ENCODE peak calls at places on chromosome 19, in five cellular contexts. Z is A549, K is GM12878, G is IMR-90, P is SK-N-SH. W is an unnamed sample.

GRCh38 chr19:5288347-5288739 is 52.3 kb downstream of the PTPRS start:
- DNase-seq in Z (no peak), G (no peak), P (peak), K (no peak), W (no peak)

GRCh38 chr19:2260341-2260751 is 4.1 kb upstream of the JSRP1 start:
- DNase-seq in K (no peak), G (no peak), Z (no peak), P (no peak), W (no peak)

GRCh38 chr19:35355851-35356460 is 2.3 kb upstream of the FFAR3 start:
- DNase-seq in P (no peak), Z (no peak), K (no peak), G (no peak), W (no peak)

GRCh38 chr19:44762033-44762432 is 13.5 kb downstream of the BCL3 start:
- DNase-seq in K (no peak), P (no peak), Z (peak), G (no peak), W (no peak)

GRCh38 chr19:43623889-43624670 is 4.7 kb upstream of the ZNF428 start:
- DNase-seq in G (no peak), P (peak), K (no peak), Z (no peak), W (peak)

GRCh38 chr19:45955905-45956608 is 17.6 kb downstream of the NOVA2 start:
- DNase-seq in Z (peak), P (peak), K (no peak), G (peak), W (no peak)

GRCh38 chr19:3687774-3688706 is 12.2 kb downstream of the PIP5K1C start:
- DNase-seq in P (no peak), K (no peak), G (no peak), Z (no peak), W (no peak)

GRCh38 chr19:36973021-36973843 is 57.1 kb downstream of the ZNF568 start:
- DNase-seq in G (peak), P (peak), K (peak), Z (no peak), W (peak)

GRCh38 chr19:15297416-15298224 is 34.7 kb downstream of the BRD4 start:
- DNase-seq in G (peak), P (no peak), Z (peak), K (no peak), W (peak)

GRCh38 chr19:15288146-15288963 is 44.0 kb downstream of the BRD4 start:
- DNase-seq in K (no peak), Z (no peak), G (peak), P (peak), W (no peak)

GRCh38 chr19:13983213-13983889 is 22.8 kb downstream of the RFX1 start:
- DNase-seq in G (no peak), K (no peak), P (no peak), Z (no peak), W (no peak)

GRCh38 chr19:46197314-46198070 is 32.0 kb upstream of the IGFL1 start:
- DNase-seq in P (no peak), Z (no peak), K (no peak), G (no peak), W (no peak)

GRCh38 chr19:18975864-18976263 is 34.8 kb upstream of the HOMER3 start:
- DNase-seq in P (no peak), Z (no peak), K (no peak), G (no peak), W (no peak)

GRCh38 chr19:18975011-18975410 is 34.0 kb upstream of the HOMER3 start:
- DNase-seq in Z (no peak), P (no peak), K (no peak), G (peak), W (no peak)

GRCh38 chr19:18969953-18970659 is 29.1 kb upstream of the HOMER3 start:
- DNase-seq in G (no peak), P (no peak), K (no peak), Z (peak), W (no peak)

GRCh38 chr19:18972851-18973250 is 31.8 kb upstream of the HOMER3 start:
- DNase-seq in K (no peak), G (no peak), Z (no peak), P (no peak), W (no peak)

DNA sequence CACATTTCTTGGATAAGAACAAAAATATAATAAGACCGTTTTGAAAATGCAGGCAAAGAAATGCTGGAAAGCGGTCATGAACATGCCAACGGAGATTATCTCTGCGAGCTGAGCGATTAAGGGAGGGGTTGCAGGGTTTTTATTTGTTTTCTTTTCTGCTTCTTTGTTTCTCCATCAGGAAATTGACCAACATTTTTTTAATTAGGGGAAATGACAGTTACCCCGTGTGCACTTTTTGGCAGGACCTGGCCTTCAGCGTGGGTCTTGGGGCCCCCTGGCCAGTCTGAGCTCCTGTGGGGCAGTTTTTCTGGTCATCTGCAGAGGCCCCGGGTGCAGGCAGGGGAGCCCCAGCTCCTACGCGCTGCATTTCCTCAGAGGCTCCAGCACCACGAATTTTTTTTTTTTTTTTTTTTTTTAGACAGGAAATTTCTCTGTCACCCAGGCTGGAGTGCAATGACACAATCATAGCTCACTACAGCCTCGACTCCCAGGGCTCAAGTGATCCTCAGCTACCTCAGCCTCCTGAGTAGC is 31.3 kb upstream of the HOMER3 start:
- DNase-seq in G (peak), Z (no peak), K (no peak), P (no peak), W (no peak)
- TF ChIP-seq RCOR1 in G (no peak), Z (no peak), K (no peak), P (no peak), W (no peak)

DNA sequence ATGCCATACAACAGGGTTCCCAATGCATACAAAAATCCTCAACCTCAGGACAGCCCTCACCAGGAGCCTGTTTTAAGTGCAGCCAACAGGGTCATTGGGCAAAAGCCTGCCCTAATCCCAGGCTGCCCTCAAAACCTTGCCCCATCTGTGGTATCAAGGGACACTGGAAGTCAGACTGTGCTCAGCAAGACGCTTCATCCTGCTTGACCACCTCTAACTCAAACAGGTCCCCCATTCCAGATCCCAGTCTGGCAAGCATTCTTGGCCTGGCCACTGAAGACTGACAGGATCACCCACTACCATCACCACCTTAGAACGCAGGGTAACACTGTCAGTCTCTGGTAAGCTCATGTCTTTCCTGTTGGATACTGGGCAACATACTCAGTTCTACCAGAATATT is 15.0 kb upstream of the ZSCAN4 start:
- DNase-seq in K (no peak), G (no peak), P (no peak), Z (no peak), W (no peak)
- TF ChIP-seq RCOR1 in K (no peak), G (no peak), P (no peak), Z (no peak), W (no peak)

GRCh38 chr19:48745208-48745995 is 1.3 kb downstream of the IZUMO1 start:
- DNase-seq in P (peak), G (peak), K (no peak), Z (peak), W (peak)
- TF ChIP-seq RCOR1 in P (no peak), G (no peak), K (no peak), Z (no peak), W (no peak)

DNA sequence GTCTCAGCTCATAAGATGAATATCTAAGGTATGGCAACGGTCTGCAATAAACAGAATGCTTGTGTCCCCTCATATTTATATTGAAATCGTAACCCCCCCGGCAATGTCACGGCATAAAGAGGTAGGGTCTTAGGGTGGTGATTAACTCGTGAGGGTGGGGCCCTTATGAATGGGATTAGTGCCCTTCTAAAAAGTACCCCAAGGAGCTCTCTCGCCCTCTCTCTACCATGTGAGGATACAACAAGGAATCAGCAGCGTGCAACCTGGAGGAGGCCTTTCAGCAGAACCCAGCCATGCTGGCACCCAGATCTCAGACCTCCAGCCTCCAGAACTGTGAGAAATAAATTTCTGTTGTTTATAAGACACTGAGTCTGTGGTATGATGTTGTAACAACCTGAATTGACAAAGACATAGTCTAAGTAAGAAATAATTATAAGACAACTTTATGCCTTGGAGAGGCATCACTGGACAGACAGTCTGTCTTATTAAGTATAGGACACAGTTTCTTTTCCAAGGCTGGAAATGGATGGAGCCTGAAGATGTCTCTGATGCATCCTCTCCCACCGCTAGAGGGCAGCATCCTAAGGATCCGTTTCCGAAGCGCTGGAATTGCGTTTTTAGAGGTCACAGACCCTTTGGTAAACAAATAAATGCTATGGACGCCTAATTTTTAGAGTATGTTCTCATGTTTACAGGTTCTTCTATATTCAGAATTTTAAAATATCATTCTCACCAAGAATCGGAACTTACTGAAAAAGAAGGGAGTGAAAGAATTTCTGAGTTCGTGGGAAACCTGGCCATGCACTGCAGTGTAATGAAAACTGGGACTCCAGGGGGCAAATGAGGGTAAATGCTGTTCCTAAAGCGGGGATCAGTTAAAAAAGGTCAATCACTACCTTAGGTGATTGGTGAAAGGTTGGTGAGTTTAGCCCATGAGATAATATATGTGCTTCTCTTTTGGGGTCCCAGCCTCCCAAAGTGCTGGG is 13.3 kb upstream of the LEUTX start:
- DNase-seq in Z (peak), P (peak), G (peak), K (no peak), W (peak)
- TF ChIP-seq RCOR1 in Z (no peak), P (no peak), G (no peak), K (no peak), W (peak)

GRCh38 chr19:10701955-10702307 is 692 bp downstream of the QTRT1 start:
- DNase-seq in K (no peak), Z (no peak), P (peak), G (no peak), W (peak)
- TF ChIP-seq RCOR1 in K (no peak), Z (no peak), P (no peak), G (no peak), W (no peak)

W was measured in K562.